ENCODE peak calls at places on chromosome 6, in four cellular contexts. One of them, this sample, is unnamed.

GRCh38 chr6:80077067-80077466 is 29.4 kb upstream of the BCKDHB start:
- DNase-seq in SHP77: no peak
- DNase-seq in lung: no peak
- DNase-seq in activated gamma-delta T cell treated with anti-CD3 and anti-CD28 coated beads, Interleukin-2, amount 50 U/mL, for 16 hours: no peak
- DNase-seq in this sample: no peak

GRCh38 chr6:87291879-87292278 is 30.5 kb upstream of the SMIM8 start:
- DNase-seq in SHP77: no peak
- DNase-seq in lung: no peak
- DNase-seq in activated gamma-delta T cell treated with anti-CD3 and anti-CD28 coated beads, Interleukin-2, amount 50 U/mL, for 16 hours: no peak
- DNase-seq in this sample: no peak

GRCh38 chr6:134604014-134604676 is 286.2 kb upstream of the SGK1 start:
- DNase-seq in SHP77: no peak
- DNase-seq in lung: no peak
- DNase-seq in activated gamma-delta T cell treated with anti-CD3 and anti-CD28 coated beads, Interleukin-2, amount 50 U/mL, for 16 hours: no peak
- DNase-seq in this sample: no peak

GRCh38 chr6:125503181-125503580 is 201.4 kb upstream of the HDDC2 start:
- DNase-seq in SHP77: no peak
- DNase-seq in lung: no peak
- DNase-seq in activated gamma-delta T cell treated with anti-CD3 and anti-CD28 coated beads, Interleukin-2, amount 50 U/mL, for 16 hours: no peak
- DNase-seq in this sample: no peak

GRCh38 chr6:5513393-5513792 is 252.1 kb downstream of the FARS2 start:
- DNase-seq in SHP77: peak
- DNase-seq in lung: no peak
- DNase-seq in activated gamma-delta T cell treated with anti-CD3 and anti-CD28 coated beads, Interleukin-2, amount 50 U/mL, for 16 hours: no peak
- DNase-seq in this sample: no peak

GRCh38 chr6:153028261-153028660 is 25.8 kb upstream of the MTRF1L start:
- DNase-seq in SHP77: no peak
- DNase-seq in lung: no peak
- DNase-seq in activated gamma-delta T cell treated with anti-CD3 and anti-CD28 coated beads, Interleukin-2, amount 50 U/mL, for 16 hours: no peak
- DNase-seq in this sample: no peak

GRCh38 chr6:95186710-95187109 is 390.6 kb upstream of the MANEA start:
- DNase-seq in SHP77: no peak
- DNase-seq in lung: no peak
- DNase-seq in activated gamma-delta T cell treated with anti-CD3 and anti-CD28 coated beads, Interleukin-2, amount 50 U/mL, for 16 hours: no peak
- DNase-seq in this sample: no peak

GRCh38 chr6:125197795-125198269 is 44.3 kb downstream of the TPD52L1 start:
- DNase-seq in SHP77: peak
- DNase-seq in lung: peak
- DNase-seq in activated gamma-delta T cell treated with anti-CD3 and anti-CD28 coated beads, Interleukin-2, amount 50 U/mL, for 16 hours: no peak
- DNase-seq in this sample: no peak

GRCh38 chr6:80642452-80642851 is 536.0 kb downstream of the BCKDHB start:
- DNase-seq in SHP77: no peak
- DNase-seq in lung: no peak
- DNase-seq in activated gamma-delta T cell treated with anti-CD3 and anti-CD28 coated beads, Interleukin-2, amount 50 U/mL, for 16 hours: no peak
- DNase-seq in this sample: no peak

GRCh38 chr6:134624781-134625180 is 306.9 kb upstream of the SGK1 start:
- DNase-seq in SHP77: no peak
- DNase-seq in lung: no peak
- DNase-seq in activated gamma-delta T cell treated with anti-CD3 and anti-CD28 coated beads, Interleukin-2, amount 50 U/mL, for 16 hours: no peak
- DNase-seq in this sample: no peak

GRCh38 chr6:168184701-168185100 is 105.7 kb upstream of the FRMD1 start:
- DNase-seq in SHP77: no peak
- DNase-seq in lung: no peak
- DNase-seq in activated gamma-delta T cell treated with anti-CD3 and anti-CD28 coated beads, Interleukin-2, amount 50 U/mL, for 16 hours: no peak
- DNase-seq in this sample: no peak

GRCh38 chr6:163774485-163774884 is 360.0 kb downstream of the QKI start:
- DNase-seq in SHP77: no peak
- DNase-seq in lung: no peak
- DNase-seq in activated gamma-delta T cell treated with anti-CD3 and anti-CD28 coated beads, Interleukin-2, amount 50 U/mL, for 16 hours: no peak
- DNase-seq in this sample: no peak